ENCODE peak calls at places on chromosome X, in four cellular contexts. One of them, this sample, is unnamed.

GRCh38 chrX:29662759-29663503 is 552.4 kb upstream of the MAGEB2 start:
- DNase-seq in T-helper 2 cell: no peak
- DNase-seq in heart left ventricle: no peak
- DNase-seq in nucleus accumbens: no peak
- DNase-seq in this sample: peak

GRCh38 chrX:153381684-153382532 is 19.2 kb downstream of the PNMA6E start:
- DNase-seq in T-helper 2 cell: no peak
- DNase-seq in heart left ventricle: no peak
- DNase-seq in nucleus accumbens: no peak
- DNase-seq in this sample: peak

GRCh38 chrX:46649421-46650260 is 76.1 kb downstream of the CHST7 start:
- DNase-seq in T-helper 2 cell: no peak
- DNase-seq in heart left ventricle: peak
- DNase-seq in nucleus accumbens: peak
- DNase-seq in this sample: peak

GRCh38 chrX:40149286-40150175 is 51.8 kb upstream of the BCOR start:
- DNase-seq in T-helper 2 cell: no peak
- DNase-seq in heart left ventricle: no peak
- DNase-seq in nucleus accumbens: no peak
- DNase-seq in this sample: no peak

GRCh38 chrX:106894978-106895452 is 8.1 kb downstream of the RIPPLY1 start:
- DNase-seq in T-helper 2 cell: no peak
- DNase-seq in heart left ventricle: no peak
- DNase-seq in nucleus accumbens: no peak
- DNase-seq in this sample: peak

GRCh38 chrX:69618803-69619202 is 2.9 kb downstream of the EDA start:
- DNase-seq in T-helper 2 cell: no peak
- DNase-seq in heart left ventricle: no peak
- DNase-seq in nucleus accumbens: no peak
- DNase-seq in this sample: peak

GRCh38 chrX:110180928-110181310 is 137.0 kb downstream of the AMMECR1 start:
- DNase-seq in T-helper 2 cell: no peak
- DNase-seq in heart left ventricle: no peak
- DNase-seq in nucleus accumbens: no peak
- DNase-seq in this sample: peak

GRCh38 chrX:20217906-20218305 is 48.8 kb downstream of the RPS6KA3 start:
- DNase-seq in T-helper 2 cell: no peak
- DNase-seq in heart left ventricle: no peak
- DNase-seq in nucleus accumbens: no peak
- DNase-seq in this sample: no peak

GRCh38 chrX:38985375-38985774 is 184.1 kb downstream of the MID1IP1 start:
- DNase-seq in T-helper 2 cell: no peak
- DNase-seq in heart left ventricle: no peak
- DNase-seq in nucleus accumbens: no peak
- DNase-seq in this sample: peak

GRCh38 chrX:20355187-20355586 is 88.5 kb upstream of the RPS6KA3 start:
- DNase-seq in T-helper 2 cell: no peak
- DNase-seq in heart left ventricle: no peak
- DNase-seq in nucleus accumbens: no peak
- DNase-seq in this sample: no peak

GRCh38 chrX:115047715-115048114 is 30.3 kb upstream of the IL13RA2 start:
- DNase-seq in T-helper 2 cell: no peak
- DNase-seq in heart left ventricle: no peak
- DNase-seq in nucleus accumbens: no peak
- DNase-seq in this sample: peak

GRCh38 chrX:1860936-1861670 is 246.2 kb downstream of the ASMT start:
- DNase-seq in T-helper 2 cell: no peak
- DNase-seq in heart left ventricle: no peak
- DNase-seq in nucleus accumbens: no peak
- DNase-seq in this sample: no peak

GRCh38 chrX:17860811-17861495 is at the start of gene RAI2:
- DNase-seq in T-helper 2 cell: no peak
- DNase-seq in heart left ventricle: peak
- DNase-seq in nucleus accumbens: no peak
- DNase-seq in this sample: no peak

GRCh38 chrX:154021131-154021611 is 1.5 kb upstream of the IRAK1 start:
- DNase-seq in T-helper 2 cell: no peak
- DNase-seq in heart left ventricle: no peak
- DNase-seq in nucleus accumbens: no peak
- DNase-seq in this sample: peak

GRCh38 chrX:10350991-10351390 is 194.2 kb downstream of the CLCN4 start:
- DNase-seq in T-helper 2 cell: no peak
- DNase-seq in heart left ventricle: no peak
- DNase-seq in nucleus accumbens: no peak
- DNase-seq in this sample: no peak

This sample was measured in cardiac fibroblast.